ENCODE peak calls at places on chromosomes 13 and 19, in six cellular contexts. H, W, N, R, I and P are unnamed samples.

GRCh38 chr13:94324409-94325147 is 154.9 kb downstream of the DCT start:
- DNase-seq in N (no peak), W (no peak), I (no peak), H (no peak), R (no peak), P (no peak)

GRCh38 chr19:16886305-16886880 is 2.4 kb upstream of the F2RL3 start:
- DNase-seq in I (no peak), H (no peak), W (peak; percentile 80), R (peak; percentile 73), N (peak; percentile 55), P (no peak)

GRCh38 chr19:435056-435706 is 25.7 kb downstream of the SHC2 start:
- DNase-seq in R (no peak), H (no peak), I (no peak), W (no peak), N (no peak), P (no peak)

GRCh38 chr19:2722541-2723344 is 1.6 kb upstream of the DIRAS1 start:
- DNase-seq in H (peak; percentile 62), I (no peak), R (no peak), W (peak; percentile 82), N (peak; percentile 69), P (no peak)

GRCh38 chr13:20415694-20416107 is 110.0 kb downstream of the CRYL1 start:
- DNase-seq in H (no peak), W (no peak), N (no peak), I (no peak), R (no peak), P (no peak)

GRCh38 chr19:30046522-30046921 is 104.5 kb downstream of the URI1 start:
- DNase-seq in R (no peak), W (no peak), I (no peak), N (no peak), H (no peak), P (no peak)

GRCh38 chr19:7913652-7914051 is 978 bp upstream of the TGFBR3L start:
- DNase-seq in R (no peak), N (no peak), I (no peak), W (no peak), H (no peak), P (no peak)

GRCh38 chr19:29260477-29261317 is 47.7 kb upstream of the UQCRFS1 start:
- DNase-seq in W (peak; percentile 26), R (no peak), N (peak; percentile 29), H (no peak), I (no peak), P (no peak)

GRCh38 chr13:24456396-24456795 is 56.2 kb downstream of the PARP4 start:
- DNase-seq in W (no peak), N (no peak), H (peak; percentile 4), I (no peak), R (no peak), P (no peak)

GRCh38 chr13:68291595-68291994 is 1061.5 kb upstream of the PCDH9 start:
- DNase-seq in W (no peak), N (no peak), H (no peak), I (no peak), R (no peak), P (no peak)

GRCh38 chr13:93723316-93723715 is 496.7 kb downstream of the GPC6 start:
- DNase-seq in I (no peak), R (no peak), W (peak; percentile 45), H (no peak), N (no peak), P (no peak)

GRCh38 chr13:109802936-109803335 is 16.6 kb upstream of the IRS2 start:
- DNase-seq in I (no peak), N (no peak), W (no peak), H (no peak), R (no peak), P (no peak)

GRCh38 chr13:98729526-98730057 is 22.9 kb downstream of the SLC15A1 start:
- DNase-seq in I (no peak), H (no peak), N (no peak), W (no peak), R (no peak), P (no peak)

GRCh38 chr13:100633461-100633860 is 41.1 kb downstream of the TMTC4 start:
- DNase-seq in I (no peak), R (no peak), H (peak; percentile 74), N (no peak), W (peak; percentile 94), P (no peak)

GRCh38 chr19:46495789-46496099 is at the start of gene PNMA8B:
- DNase-seq in N (peak; percentile 69), H (peak; percentile 81), I (peak; percentile 89), W (peak; percentile 35), R (no peak), P (peak; percentile 99)

GRCh38 chr19:13817615-13818371 is 22.6 kb downstream of the ZSWIM4 start:
- DNase-seq in H (no peak), W (no peak), N (no peak), R (peak; percentile 83), I (no peak), P (no peak)

GRCh38 chr19:10005632-10006334 is 4.5 kb downstream of the COL5A3 start:
- DNase-seq in I (no peak), H (no peak), R (no peak), N (no peak), W (no peak), P (no peak)

GRCh38 chr19:10000171-10000826 is 10.0 kb downstream of the COL5A3 start:
- DNase-seq in N (peak; percentile 63), I (peak; percentile 81), H (peak; percentile 34), R (peak; percentile 51), W (peak; percentile 73), P (peak; percentile 89)

GRCh38 chr19:10004617-10005016 is 5.7 kb downstream of the COL5A3 start:
- DNase-seq in W (no peak), I (no peak), H (no peak), N (no peak), R (no peak), P (no peak)

GRCh38 chr19:10003271-10003670 is 7.0 kb downstream of the COL5A3 start:
- DNase-seq in N (no peak), I (no peak), W (no peak), R (no peak), H (no peak), P (no peak)

GRCh38 chr19:10001899-10002298 is 8.4 kb downstream of the COL5A3 start:
- DNase-seq in I (no peak), W (no peak), H (no peak), R (no peak), N (peak; percentile 67), P (no peak)
- TF ChIP-seq CTCF in I (no peak), W (peak; percentile 46), H (peak; percentile 36), R (no peak), N (peak; percentile 19), P (peak; percentile 15)

DNA sequence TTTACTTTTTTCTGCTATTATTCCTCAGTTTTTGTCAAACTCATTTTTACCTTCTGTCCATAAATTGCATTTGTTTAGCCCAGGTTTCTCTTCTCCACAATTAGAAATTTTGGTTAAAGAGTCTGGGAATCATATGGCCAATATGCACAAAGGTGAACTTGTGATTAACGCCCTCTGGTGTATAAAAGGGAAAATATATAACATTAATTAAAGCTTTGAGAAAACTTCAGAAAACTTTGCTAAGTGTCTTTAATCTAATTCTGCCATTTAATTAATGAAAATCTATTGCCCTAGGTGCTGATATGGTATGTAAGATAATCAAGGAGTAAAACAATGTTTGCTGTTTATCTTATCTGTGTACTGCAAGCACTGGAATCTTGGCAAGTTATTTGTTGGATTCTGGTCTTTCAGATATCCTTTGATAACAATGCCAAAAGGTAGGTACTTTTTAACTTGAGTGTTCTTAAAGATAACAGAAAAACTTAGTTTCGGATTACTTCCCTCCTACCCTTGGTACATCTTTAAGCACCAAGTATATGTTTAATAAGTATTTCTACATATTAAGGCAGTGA is 402.6 kb downstream of the SUCLA2 start:
- DNase-seq in H (no peak), N (no peak), R (no peak), I (no peak), W (peak; percentile 46), P (no peak)
- TF ChIP-seq CTCF in H (peak; percentile 17), N (no peak), R (no peak), I (no peak), W (peak; percentile 47), P (peak; percentile 19)

DNA sequence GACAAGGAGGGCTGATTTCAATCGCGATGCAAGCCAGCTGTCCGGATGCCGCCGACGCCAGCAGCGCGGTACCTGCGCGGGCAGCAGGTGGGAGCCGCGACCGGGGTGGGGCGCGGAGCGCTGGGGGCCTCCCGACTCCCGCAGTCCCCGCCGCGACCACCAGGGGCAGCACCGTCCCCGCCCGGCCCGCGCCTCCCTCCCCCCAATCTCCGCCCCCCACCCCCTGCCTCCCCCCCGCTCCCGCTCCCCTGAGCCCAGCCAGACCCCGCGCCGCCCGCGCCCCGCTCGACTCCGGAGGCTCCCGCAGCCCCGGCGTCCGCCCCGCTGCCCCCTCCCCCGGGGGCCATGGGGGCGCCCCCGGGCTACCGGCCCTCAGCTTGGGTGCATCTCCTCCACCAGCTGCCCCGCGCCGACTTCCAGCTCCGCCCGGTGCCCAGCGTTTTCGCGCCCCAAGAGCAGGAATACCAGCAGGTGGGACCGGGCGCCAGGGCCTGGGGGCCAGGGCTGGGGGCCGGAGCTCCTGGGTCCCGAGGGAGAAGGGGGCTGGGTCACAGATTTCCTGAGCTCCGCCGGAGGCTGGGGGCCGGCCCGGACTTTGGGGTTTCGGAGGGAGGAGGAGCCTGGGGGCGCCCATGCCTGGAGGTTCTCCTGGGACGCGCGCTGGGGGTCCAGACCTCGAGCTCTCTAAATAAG is at the start of gene TTYH1:
- DNase-seq in I (no peak), N (no peak), W (no peak), H (no peak), R (no peak), P (peak; percentile 25)
- TF ChIP-seq CTCF in I (peak; percentile 73), N (peak; percentile 14), W (peak; percentile 3), H (no peak), R (no peak), P (peak; percentile 13)

GRCh38 chr19:20197747-20198146 is 30.7 kb downstream of the ZNF486 start:
- DNase-seq in H (no peak), I (no peak), N (no peak), W (no peak), R (no peak), P (no peak)
- TF ChIP-seq CTCF in H (no peak), I (no peak), N (no peak), W (no peak), R (no peak), P (no peak)